ENCODE peak calls at places on chromosomes 4 and X, in four cellular contexts. One of them, this sample, is unnamed.

GRCh38 chrX:44062842-44063241 is 89.7 kb upstream of the NDP start:
- DNase-seq in testis: no peak
- DNase-seq in left lung: no peak
- DNase-seq in GM20000: no peak
- DNase-seq in this sample: no peak

GRCh38 chr4:185137233-185137925 is 5.7 kb upstream of the SLC25A4 start:
- DNase-seq in testis: peak; percentile 84
- DNase-seq in left lung: no peak
- DNase-seq in GM20000: no peak
- DNase-seq in this sample: no peak

GRCh38 chrX:56920338-56920997 is 74.9 kb downstream of the SPIN3 start:
- DNase-seq in testis: no peak
- DNase-seq in left lung: no peak
- DNase-seq in GM20000: no peak
- DNase-seq in this sample: no peak

GRCh38 chr4:6682862-6683590 is 10.7 kb upstream of the S100P start:
- DNase-seq in testis: no peak
- DNase-seq in left lung: no peak
- DNase-seq in GM20000: no peak
- DNase-seq in this sample: no peak

GRCh38 chr4:71009091-71009490 is 15.6 kb downstream of the DCK start:
- DNase-seq in testis: no peak
- DNase-seq in left lung: no peak
- DNase-seq in GM20000: no peak
- DNase-seq in this sample: no peak

GRCh38 chrX:50920132-50920531 is 9.6 kb downstream of the BMP15 start:
- DNase-seq in testis: no peak
- DNase-seq in left lung: no peak
- DNase-seq in GM20000: no peak
- DNase-seq in this sample: no peak

GRCh38 chr4:4995103-4995761 is 24.0 kb downstream of the CYTL1 start:
- DNase-seq in testis: peak; percentile 81
- DNase-seq in left lung: peak; percentile 85
- DNase-seq in GM20000: peak; percentile 69
- DNase-seq in this sample: peak; percentile 62

GRCh38 chr4:118270492-118270891 is 82.3 kb downstream of the PRSS12 start:
- DNase-seq in testis: no peak
- DNase-seq in left lung: no peak
- DNase-seq in GM20000: peak; percentile 48
- DNase-seq in this sample: no peak

GRCh38 chrX:88560673-88561330 is 186.2 kb upstream of the CPXCR1 start:
- DNase-seq in testis: no peak
- DNase-seq in left lung: no peak
- DNase-seq in GM20000: no peak
- DNase-seq in this sample: no peak

GRCh38 chrX:19698125-19698524 is 182.8 kb upstream of the MAP3K15 start:
- DNase-seq in testis: peak; percentile 43
- DNase-seq in left lung: no peak
- DNase-seq in GM20000: no peak
- DNase-seq in this sample: no peak

DNA sequence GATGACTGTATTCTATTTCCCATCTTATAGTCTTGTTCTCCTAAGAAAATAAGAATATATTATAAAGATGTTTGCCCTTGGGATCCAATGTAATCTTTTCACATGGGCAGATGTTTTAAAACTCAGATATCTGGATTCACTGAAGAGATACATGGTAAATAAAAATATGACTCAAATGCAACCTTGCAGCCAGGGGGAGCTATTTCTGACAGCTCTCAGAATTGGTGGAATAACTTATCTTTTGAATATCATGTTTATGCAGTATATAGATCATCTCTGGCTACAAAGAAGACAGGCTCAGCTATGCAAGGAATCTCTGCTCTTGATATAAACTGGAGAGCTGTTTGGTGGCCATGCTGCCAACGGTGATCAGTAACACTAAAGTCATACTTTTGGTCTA is 274.7 kb downstream of the GLUD2 start:
- DNase-seq in testis: no peak
- DNase-seq in left lung: no peak
- DNase-seq in GM20000: no peak
- DNase-seq in this sample: no peak
- TF ChIP-seq CTCF in testis: peak; percentile 10
- TF ChIP-seq CTCF in left lung: no peak
- TF ChIP-seq CTCF in GM20000: no peak
- TF ChIP-seq CTCF in this sample: peak; percentile 4

GRCh38 chr4:34679228-34679627 is 1565.1 kb downstream of the ARAP2 start:
- DNase-seq in testis: no peak
- DNase-seq in left lung: no peak
- DNase-seq in GM20000: no peak
- DNase-seq in this sample: no peak

GRCh38 chr4:34676390-34676789 is 1567.9 kb downstream of the ARAP2 start:
- DNase-seq in testis: no peak
- DNase-seq in left lung: no peak
- DNase-seq in GM20000: no peak
- DNase-seq in this sample: no peak
- TF ChIP-seq CTCF in testis: no peak
- TF ChIP-seq CTCF in left lung: no peak
- TF ChIP-seq CTCF in GM20000: no peak
- TF ChIP-seq CTCF in this sample: no peak

DNA sequence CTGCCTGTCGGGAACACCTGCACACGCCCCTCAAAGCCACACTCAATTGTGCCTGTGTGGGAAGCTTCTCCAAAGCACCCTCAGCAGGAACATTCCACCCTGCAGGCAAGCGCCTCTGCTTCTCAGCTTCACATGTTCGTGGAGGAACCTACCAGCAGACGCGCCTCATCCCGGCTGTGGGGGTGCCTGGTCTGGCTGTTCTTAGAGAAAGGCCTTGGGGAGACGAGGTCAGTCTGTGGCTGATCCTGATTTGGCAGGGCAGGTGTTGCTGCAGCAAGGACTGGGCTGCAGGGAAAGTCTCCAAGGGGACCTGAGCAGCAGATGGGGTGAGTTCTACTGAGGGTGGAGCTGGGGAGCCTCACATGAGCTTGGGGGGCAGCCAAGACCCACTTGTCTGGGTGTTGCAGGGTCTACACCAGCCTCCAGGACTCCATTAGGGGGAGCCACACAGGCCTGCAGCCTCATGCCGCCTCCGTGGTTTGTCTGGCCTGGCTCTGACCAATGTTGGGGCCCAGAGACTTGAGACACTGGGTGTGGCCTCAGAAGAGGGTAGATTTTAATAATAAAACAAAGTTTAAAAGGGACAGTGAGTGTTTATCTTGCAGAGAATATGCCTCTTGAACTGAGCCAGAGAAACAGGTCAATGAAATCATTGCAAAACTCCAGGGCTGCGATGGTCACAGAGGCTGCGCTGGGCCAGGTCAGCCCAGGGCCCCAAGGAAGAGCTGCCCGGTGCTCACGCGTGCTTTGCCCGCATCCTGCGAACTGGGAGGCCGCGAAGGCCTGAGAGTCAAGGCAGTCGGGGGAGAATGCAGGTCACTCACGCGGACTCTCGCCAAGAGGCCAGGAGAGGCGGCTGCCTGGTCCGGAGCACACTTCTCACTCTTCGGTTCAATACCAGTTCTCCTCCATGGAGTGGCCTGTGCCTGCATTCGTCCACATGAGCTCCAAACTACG is 21.1 kb downstream of the RNF212 start:
- DNase-seq in testis: no peak
- DNase-seq in left lung: no peak
- DNase-seq in GM20000: no peak
- DNase-seq in this sample: no peak
- TF ChIP-seq CTCF in testis: no peak
- TF ChIP-seq CTCF in left lung: no peak
- TF ChIP-seq CTCF in GM20000: peak; percentile 5
- TF ChIP-seq CTCF in this sample: no peak

GRCh38 chr4:94171616-94172015 is 36.0 kb upstream of the SMARCAD1 start:
- DNase-seq in testis: no peak
- DNase-seq in left lung: no peak
- DNase-seq in GM20000: no peak
- DNase-seq in this sample: no peak
- TF ChIP-seq CTCF in testis: peak; percentile 69
- TF ChIP-seq CTCF in left lung: no peak
- TF ChIP-seq CTCF in GM20000: no peak
- TF ChIP-seq CTCF in this sample: peak; percentile 14

This sample was measured in D721Med.